ENCODE peak calls at places on chromosomes 5 and 9, in seven cellular contexts. V, S, G, X, Z, O and C are unnamed samples. For H3K4me1, the result is how much of the 10 kb centered on the place peaks cover.

GRCh38 chr5:83368317-83368716 is 103.2 kb upstream of the VCAN start:
- DNase-seq in S (no peak), O (no peak), X (no peak), V (peak), Z (no peak), G (peak), C (no peak)

GRCh38 chr5:53820119-53820801 is 259.8 kb downstream of the NDUFS4 start:
- DNase-seq in S (no peak), X (no peak), G (no peak), O (no peak), Z (no peak), V (no peak), C (no peak)

GRCh38 chr5:169566202-169566601 is 17.4 kb upstream of the SPDL1 start:
- DNase-seq in Z (no peak), G (no peak), X (no peak), O (no peak), S (no peak), V (no peak), C (no peak)

GRCh38 chr5:119515192-119515591 is 62.9 kb downstream of the HSD17B4 start:
- DNase-seq in V (peak), Z (no peak), X (no peak), G (peak), O (no peak), S (no peak), C (no peak)

GRCh38 chr5:10485142-10485795 is 43.6 kb downstream of the ROPN1L start:
- DNase-seq in X (no peak), Z (peak), G (peak), S (peak), O (no peak), V (peak), C (no peak)

GRCh38 chr5:104189909-104190308 is 627.3 kb upstream of the NUDT12 start:
- DNase-seq in X (no peak), V (peak), G (peak), O (no peak), Z (no peak), S (no peak), C (no peak)

GRCh38 chr9:84773023-84773422 is 103.5 kb downstream of the NTRK2 start:
- DNase-seq in Z (no peak), O (no peak), G (peak), S (no peak), V (no peak), X (no peak), C (no peak)

GRCh38 chr5:143085319-143085917 is 315.2 kb downstream of the ARHGAP26 start:
- DNase-seq in O (no peak), V (no peak), X (no peak), S (no peak), Z (peak), G (no peak), C (no peak)

GRCh38 chr5:10124287-10124686 is 125.4 kb downstream of the ATPSCKMT start:
- DNase-seq in S (no peak), V (no peak), X (no peak), O (no peak), G (no peak), Z (no peak), C (no peak)

GRCh38 chr5:122673343-122673742 is 101.5 kb upstream of the SNX2 start:
- DNase-seq in S (no peak), O (no peak), V (peak), G (no peak), Z (no peak), X (no peak), C (no peak)

GRCh38 chr9:79619930-79620329 is 48.2 kb downstream of the TLE4 start:
- DNase-seq in G (no peak), O (no peak), Z (no peak), V (no peak), S (no peak), X (no peak), C (no peak)

GRCh38 chr9:36154213-36154952 is 14.8 kb upstream of the CCIN start:
- DNase-seq in V (peak), G (peak), S (no peak), Z (no peak), X (no peak), O (no peak), C (no peak)

GRCh38 chr5:139138109-139138508 is 60.1 kb downstream of the SIL1 start:
- DNase-seq in O (no peak), G (peak), V (no peak), Z (no peak), X (no peak), S (no peak), C (no peak)

GRCh38 chr9:115524467-115525059 is 406.6 kb upstream of the TNC start:
- DNase-seq in O (no peak), G (peak), S (no peak), Z (peak), X (no peak), V (peak), C (no peak)

GRCh38 chr9:116381350-116381749 is 227.8 kb downstream of the PAPPA start:
- DNase-seq in G (no peak), Z (no peak), O (no peak), X (no peak), S (no peak), V (peak), C (no peak)

GRCh38 chr5:137621861-137622823 is 113.7 kb downstream of the KLHL3 start:
- DNase-seq in V (peak), S (no peak), Z (no peak), X (no peak), G (peak), O (no peak), C (no peak)

GRCh38 chr9:87270241-87271234 is 227.1 kb upstream of the DAPK1 start:
- DNase-seq in O (no peak), G (peak), Z (no peak), V (peak), X (no peak), S (no peak), C (no peak)

GRCh38 chr5:57824047-57824446 is 341.4 kb upstream of the ACTBL2 start:
- DNase-seq in G (peak), Z (no peak), O (no peak), X (no peak), S (no peak), V (no peak), C (no peak)

GRCh38 chr9:103014242-103014641 is 19.1 kb downstream of the CYLC2 start:
- DNase-seq in O (no peak), X (no peak), V (no peak), Z (no peak), G (no peak), S (no peak), C (no peak)

GRCh38 chr5:71600783-71601182 is 13.6 kb downstream of the MCCC2 start:
- DNase-seq in X (no peak), O (no peak), S (no peak), Z (no peak), V (peak), G (no peak), C (no peak)

GRCh38 chr9:70256123-70256551 is 2.6 kb upstream of the SMC5 start:
- DNase-seq in Z (peak), G (peak), O (no peak), X (no peak), V (peak), S (no peak), C (no peak)

GRCh38 chr5:150285114-150285513 is 4.5 kb downstream of the CAMK2A start:
- DNase-seq in Z (no peak), O (no peak), S (no peak), V (no peak), X (no peak), G (no peak), C (no peak)

GRCh38 chr9:37337301-37337905 is 85.1 kb upstream of the GRHPR start:
- DNase-seq in Z (no peak), O (no peak), V (no peak), S (no peak), G (no peak), X (no peak), C (no peak)

GRCh38 chr9:35110327-35110758 is 5.3 kb downstream of the ATOSB start:
- DNase-seq in Z (no peak), X (peak), O (no peak), V (peak), S (no peak), G (peak), C (no peak)

GRCh38 chr9:124716795-124717194 is 54.3 kb downstream of the NR6A1 start:
- DNase-seq in V (no peak), S (no peak), X (no peak), G (peak), Z (no peak), O (no peak), C (no peak)

GRCh38 chr5:81253875-81254274 is 20.8 kb downstream of the CKMT2 start:
- DNase-seq in Z (no peak), O (no peak), G (no peak), S (no peak), V (no peak), X (no peak), C (no peak)

GRCh38 chr5:5467737-5468136 is 45.3 kb downstream of the ICE1 start:
- DNase-seq in V (no peak), O (no peak), S (no peak), G (peak), X (no peak), Z (no peak), C (no peak)

GRCh38 chr9:114186091-114186792 is 30.9 kb downstream of the COL27A1 start:
- DNase-seq in G (no peak), O (no peak), V (no peak), Z (no peak), S (no peak), X (peak), C (no peak)

GRCh38 chr5:132260051-132260450 is 2.6 kb downstream of the PDLIM4 start:
- DNase-seq in X (no peak), V (no peak), O (no peak), Z (no peak), G (peak), S (no peak), C (no peak)

GRCh38 chr9:88746029-88746743 is 211.2 kb downstream of the NXNL2 start:
- DNase-seq in G (peak), X (no peak), S (no peak), Z (peak), O (peak), V (peak), C (no peak)

GRCh38 chr5:172499287-172499686 is 45.0 kb upstream of the SH3PXD2B start:
- DNase-seq in S (no peak), O (no peak), G (no peak), V (no peak), Z (no peak), X (no peak), C (no peak)

GRCh38 chr5:161302557-161302956 is 244.0 kb downstream of the GABRB2 start:
- DNase-seq in O (no peak), S (no peak), Z (no peak), V (no peak), G (no peak), X (no peak), C (no peak)

GRCh38 chr9:129669141-129669718 is 3.8 kb downstream of the PRRX2 start:
- DNase-seq in S (no peak), G (peak), X (no peak), Z (no peak), V (peak), O (no peak), C (no peak)

GRCh38 chr5:150068071-150068470 is 18.3 kb downstream of the CSF1R start:
- DNase-seq in G (no peak), O (no peak), Z (no peak), X (no peak), V (no peak), S (no peak), C (no peak)

GRCh38 chr5:37146896-37147295 is 102.3 kb downstream of the CPLANE1 start:
- DNase-seq in Z (no peak), G (no peak), X (no peak), S (no peak), O (no peak), V (no peak), C (no peak)

GRCh38 chr5:82792001-82792615 is 285.1 kb downstream of the TMEM167A start:
- DNase-seq in V (no peak), G (no peak), S (no peak), O (no peak), X (no peak), Z (no peak), C (no peak)

GRCh38 chr5:26942481-26942880 is 95.9 kb downstream of the CDH9 start:
- DNase-seq in S (no peak), O (no peak), V (peak), G (peak), Z (no peak), X (no peak), C (no peak)
- H3K4me3 ChIP-seq in S (no peak), O (no peak), V (no peak), G (no peak), Z (no peak), X (no peak), C (no peak)

GRCh38 chr5:406041-406440 is 36.9 kb upstream of the EXOC3 start:
- DNase-seq in O (peak), G (no peak), V (no peak), Z (no peak), S (no peak), X (no peak), C (no peak)
- H3K27ac ChIP-seq in O (no peak), G (peak), V (no peak), Z (no peak), S (no peak), X (no peak), C (no peak)

DNA sequence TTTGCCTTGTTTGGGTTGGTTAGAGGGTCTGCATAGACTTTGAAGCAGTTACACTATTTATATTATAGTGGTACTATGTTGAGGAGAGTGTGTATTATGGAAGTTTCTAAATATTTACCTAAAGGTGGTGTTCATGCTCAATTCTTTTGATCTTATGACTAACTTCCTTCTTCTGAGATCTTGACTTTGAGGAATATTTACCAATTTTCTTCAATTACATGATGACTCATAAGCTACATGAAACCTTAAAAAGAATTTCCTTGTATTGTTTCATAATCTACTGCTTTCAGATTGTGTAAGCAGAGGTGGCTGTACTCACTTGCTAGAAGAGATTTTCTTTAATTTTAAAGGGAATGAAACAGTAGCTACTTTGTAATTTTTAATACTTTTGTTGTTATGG is 276.1 kb downstream of the TAF11L14 start:
- DNase-seq in X (no peak), G (peak), O (no peak), S (no peak), V (no peak), Z (no peak), C (no peak)
- H3K4me1 ChIP-seq in X (under half), G (under half), O (under half), S (under half), V (under half), Z (under half), C (under half)

DNA sequence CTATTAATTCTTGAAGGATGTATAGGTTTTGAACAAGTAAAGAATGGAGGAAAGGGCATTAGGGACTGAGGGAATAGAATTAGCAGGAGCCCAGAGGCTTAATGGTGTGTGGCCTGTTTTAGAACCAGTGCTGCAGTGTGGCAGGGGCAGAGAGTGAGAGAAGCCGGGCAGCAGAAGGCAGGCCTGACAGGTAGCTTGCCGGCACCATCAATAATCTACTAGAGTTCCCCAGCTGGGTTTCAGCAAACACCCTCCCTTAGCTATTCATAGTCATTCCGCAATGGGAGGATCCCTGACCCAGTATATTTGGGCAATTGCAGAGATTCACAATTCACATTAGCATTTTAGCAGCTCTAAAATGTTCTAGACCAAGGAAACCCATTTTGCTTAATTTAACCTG is 227.9 kb downstream of the ARRDC3 start:
- DNase-seq in V (no peak), O (no peak), S (no peak), X (no peak), Z (no peak), G (no peak), C (no peak)
- H3K4me3 ChIP-seq in V (no peak), O (no peak), S (no peak), X (no peak), Z (no peak), G (no peak), C (no peak)

GRCh38 chr9:91190062-91190461 is 171.7 kb downstream of the AUH start:
- DNase-seq in Z (no peak), V (no peak), X (no peak), S (no peak), O (no peak), G (no peak), C (no peak)

GRCh38 chr9:91192379-91192775 is 169.3 kb downstream of the AUH start:
- DNase-seq in V (peak), X (no peak), O (no peak), S (no peak), Z (no peak), G (peak), C (no peak)

GRCh38 chr9:91192785-91193657 is 168.7 kb downstream of the AUH start:
- DNase-seq in O (peak), G (peak), X (peak), V (peak), Z (peak), S (peak), C (peak)

GRCh38 chr9:91193658-91194391 is 167.9 kb downstream of the AUH start:
- DNase-seq in Z (peak), O (peak), S (peak), G (peak), X (peak), V (peak), C (peak)

DNA sequence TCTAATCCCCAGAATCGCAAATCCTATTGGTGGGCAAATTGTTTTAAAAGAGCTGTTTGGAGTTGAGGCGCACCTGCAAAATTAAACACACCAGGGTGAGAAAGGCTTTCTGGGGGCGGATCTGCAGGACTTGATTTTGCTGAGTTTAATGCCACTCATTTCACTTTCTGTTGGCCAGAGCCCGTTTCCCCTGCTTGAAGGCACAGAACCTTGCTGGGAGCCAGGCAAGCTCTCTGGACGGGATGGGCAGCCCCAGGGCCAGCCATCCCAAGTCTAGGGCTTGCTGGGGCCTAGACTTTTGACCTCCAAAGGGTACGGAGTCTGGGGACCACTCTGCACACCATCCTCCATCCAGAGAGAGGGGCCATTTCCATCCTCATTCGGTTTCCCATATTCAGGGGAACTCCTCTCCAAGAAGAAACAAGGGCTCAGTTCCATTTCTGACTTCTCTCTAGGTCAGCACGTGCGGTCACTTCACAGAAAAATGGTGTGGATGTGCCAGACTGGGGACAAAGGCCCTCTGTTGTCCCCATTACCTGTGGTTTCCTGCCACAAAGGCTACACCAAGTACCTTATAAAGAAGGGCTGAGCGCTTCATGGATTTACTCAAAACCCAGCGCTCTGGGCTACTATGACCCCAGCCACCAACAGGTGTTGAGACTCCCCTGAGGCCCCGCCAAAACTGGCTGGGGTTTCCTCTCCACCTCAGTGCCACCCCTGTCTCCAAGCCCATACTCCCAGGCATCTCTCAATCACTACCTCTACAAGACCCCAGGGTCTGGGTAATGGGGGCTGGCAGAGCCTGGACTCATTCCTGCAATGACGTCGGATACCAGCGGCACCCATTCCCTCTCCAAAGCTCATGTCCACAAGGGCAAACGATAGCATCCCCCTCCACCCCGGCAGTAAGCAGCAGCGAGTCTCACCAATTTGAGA is 170.0 kb downstream of the AUH start:
- DNase-seq in V (no peak), Z (no peak), G (no peak), O (no peak), S (no peak), X (no peak), C (no peak)
- H3K27ac ChIP-seq in V (peak), Z (peak), G (peak), O (peak), S (peak), X (peak), C (no peak)

GRCh38 chr9:117775576-117775975 is 71.4 kb downstream of the TLR4 start:
- DNase-seq in G (no peak), S (no peak), Z (no peak), X (no peak), V (no peak), O (no peak), C (no peak)

GRCh38 chr9:117772960-117773359 is 68.8 kb downstream of the TLR4 start:
- DNase-seq in S (no peak), G (no peak), V (peak), O (no peak), Z (peak), X (no peak), C (no peak)

GRCh38 chr9:117782931-117783788 is 79.0 kb downstream of the TLR4 start:
- DNase-seq in G (no peak), Z (peak), V (peak), S (peak), O (no peak), X (peak), C (peak)

GRCh38 chr9:117779760-117780159 is 75.6 kb downstream of the TLR4 start:
- DNase-seq in V (peak), X (no peak), G (no peak), O (no peak), S (no peak), Z (no peak), C (no peak)

DNA sequence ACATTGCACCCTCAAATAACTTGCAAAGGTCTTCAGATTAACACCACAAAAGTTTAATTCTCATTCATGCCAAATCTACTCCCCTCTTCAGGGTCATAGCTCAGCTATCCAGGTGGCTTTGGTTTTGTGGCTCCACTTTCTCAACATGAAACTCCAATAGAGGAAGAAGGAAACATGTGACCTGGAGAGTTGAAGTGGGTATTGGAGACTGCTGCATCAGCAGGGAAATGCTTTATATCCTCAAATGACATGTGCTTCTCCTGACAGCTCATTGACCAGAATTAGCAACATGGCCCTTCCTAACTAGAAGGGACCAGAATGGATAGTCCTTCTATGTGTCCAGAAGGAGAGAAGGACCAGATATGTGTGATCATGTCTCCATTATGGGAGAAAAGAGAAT is 73.6 kb downstream of the TLR4 start:
- DNase-seq in O (no peak), S (no peak), V (no peak), X (no peak), Z (no peak), G (no peak), C (no peak)
- H3K4me1 ChIP-seq in O (under half), S (under half), V (under half), X (under half), Z (under half), G (under half), C (under half)